ENCODE peak calls at places on chromosome 1, in ten cellular contexts. T is CD8-positive, alpha-beta T cell; M is breast epithelium; Z is lower lobe of right lung; E is heart right ventricle; W is PC-3; R is ascending aorta; H is adrenal gland; U is suprapubic skin; C is upper lobe of right lung. Q is an unnamed sample. For H3K4me1, the result is how much of the 10 kb centered on the place peaks cover.

GRCh38 chr1:19793360-19794046 is 6.2 kb downstream of the TMCO4 start:
- DNase-seq in T (no peak), M (no peak), Z (no peak), E (no peak), W (no peak), R (no peak), H (no peak), U (no peak), C (no peak), Q (no peak)

GRCh38 chr1:165050246-165050645 is 306.3 kb downstream of the LMX1A start:
- DNase-seq in T (no peak), M (no peak), Z (no peak), E (no peak), W (peak), R (no peak), H (no peak), U (no peak), C (no peak), Q (no peak)

GRCh38 chr1:234239515-234239914 is 133.7 kb upstream of the COA6 start:
- DNase-seq in T (no peak), M (no peak), Z (no peak), E (no peak), W (no peak), R (no peak), H (no peak), U (no peak), C (no peak), Q (no peak)

GRCh38 chr1:177921590-177921989 is 48.3 kb downstream of the SEC16B start:
- DNase-seq in T (no peak), M (no peak), Z (no peak), E (no peak), W (no peak), R (no peak), H (no peak), U (no peak), C (no peak), Q (no peak)

GRCh38 chr1:48469616-48470500 is 2.1 kb downstream of the SPATA6 start:
- DNase-seq in T (no peak), M (no peak), Z (peak), E (peak), W (peak), R (peak), H (peak), U (no peak), C (peak), Q (peak)

GRCh38 chr1:28374297-28374696 is 4.8 kb downstream of the PHACTR4 start:
- DNase-seq in T (no peak), M (no peak), Z (no peak), E (no peak), W (no peak), R (no peak), H (no peak), U (no peak), C (no peak), Q (no peak)

GRCh38 chr1:4963251-4963650 is 308.8 kb downstream of the AJAP1 start:
- DNase-seq in T (no peak), M (no peak), Z (no peak), E (no peak), W (peak), R (peak), H (peak), U (no peak), C (peak), Q (no peak)

GRCh38 chr1:208178091-208178529 is 66.1 kb downstream of the PLXNA2 start:
- DNase-seq in T (no peak), M (no peak), Z (peak), E (no peak), W (peak), R (no peak), H (no peak), U (no peak), C (peak), Q (no peak)

GRCh38 chr1:222240536-222241181 is 307.2 kb downstream of the HHIPL2 start:
- DNase-seq in T (no peak), M (no peak), Z (no peak), E (no peak), W (peak), R (no peak), H (no peak), U (no peak), C (no peak), Q (peak)

DNA sequence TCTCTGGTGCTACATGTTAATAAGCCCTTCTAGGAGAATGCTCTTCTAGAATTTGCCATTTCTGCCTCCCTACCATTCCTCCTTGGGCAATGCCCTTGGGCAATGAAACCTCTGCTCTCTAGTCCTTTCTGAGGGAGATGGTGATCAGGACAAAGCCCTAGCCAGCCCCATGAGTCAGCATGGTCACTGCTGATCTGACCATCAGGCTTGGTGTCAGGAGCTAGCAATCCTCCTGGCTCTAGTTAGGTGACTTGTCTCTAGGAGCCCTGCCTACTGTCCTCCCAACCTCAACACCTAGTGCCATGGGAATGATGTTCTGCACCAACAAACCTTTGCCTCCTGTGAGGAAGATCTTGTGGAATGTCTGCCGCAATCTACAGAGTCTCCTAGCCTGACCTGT is 89.8 kb downstream of the NMNAT2 start:
- DNase-seq in T (no peak), M (no peak), Z (no peak), E (no peak), W (no peak), R (no peak), H (no peak), U (no peak), C (no peak), Q (no peak)
- H3K4me1 ChIP-seq in T (under half), M (under half), Z (under half), E (under half), W (under half), R (under half), H (under half), U (under half), C (under half), Q (under half)

GRCh38 chr1:23576338-23577055 is 17.2 kb upstream of the ID3 start:
- DNase-seq in T (no peak), M (no peak), Z (no peak), E (no peak), W (no peak), R (no peak), H (no peak), U (no peak), C (no peak), Q (no peak)

GRCh38 chr1:23575226-23575810 is 16.0 kb upstream of the ID3 start:
- DNase-seq in T (no peak), M (no peak), Z (no peak), E (no peak), W (no peak), R (no peak), H (no peak), U (no peak), C (no peak), Q (no peak)

GRCh38 chr1:23578311-23578996 is 19.2 kb upstream of the ID3 start:
- DNase-seq in T (no peak), M (no peak), Z (no peak), E (no peak), W (no peak), R (no peak), H (no peak), U (no peak), C (no peak), Q (no peak)

GRCh38 chr1:23578997-23579363 is 19.7 kb upstream of the ID3 start:
- DNase-seq in T (no peak), M (no peak), Z (no peak), E (no peak), W (no peak), R (no peak), H (no peak), U (no peak), C (no peak), Q (no peak)

GRCh38 chr1:23577056-23577985 is 18.0 kb upstream of the ID3 start:
- DNase-seq in T (no peak), M (no peak), Z (no peak), E (peak), W (peak), R (peak), H (no peak), U (no peak), C (no peak), Q (peak)
- H3K4me1 ChIP-seq in T (half or more), M (under half), Z (under half), E (half or more), W (under half), R (under half), H (under half), U (under half), C (under half), Q (under half)

GRCh38 chr1:175178456-175178855 is 14.1 kb downstream of the KIAA0040 start:
- DNase-seq in T (no peak), M (no peak), Z (no peak), E (no peak), W (no peak), R (no peak), H (no peak), U (no peak), C (no peak), Q (no peak)

GRCh38 chr1:175182347-175182746 is 10.2 kb downstream of the KIAA0040 start:
- DNase-seq in T (no peak), M (no peak), Z (no peak), E (no peak), W (no peak), R (no peak), H (no peak), U (no peak), C (no peak), Q (no peak)

GRCh38 chr1:175183586-175183985 is 9.0 kb downstream of the KIAA0040 start:
- DNase-seq in T (no peak), M (no peak), Z (no peak), E (no peak), W (no peak), R (no peak), H (no peak), U (no peak), C (no peak), Q (no peak)

GRCh38 chr1:175178056-175178455 is 14.5 kb downstream of the KIAA0040 start:
- DNase-seq in T (no peak), M (no peak), Z (no peak), E (no peak), W (no peak), R (no peak), H (no peak), U (no peak), C (no peak), Q (peak)

GRCh38 chr1:175179837-175180590 is 12.6 kb downstream of the KIAA0040 start:
- DNase-seq in T (no peak), M (no peak), Z (no peak), E (no peak), W (peak), R (no peak), H (no peak), U (no peak), C (no peak), Q (no peak)
- H3K4me1 ChIP-seq in T (under half), M (under half), Z (half or more), E (under half), W (under half), R (under half), H (under half), U (under half), C (half or more), Q (under half)

GRCh38 chr1:204146309-204146708 is 5.5 kb downstream of the ETNK2 start:
- DNase-seq in T (no peak), M (no peak), Z (no peak), E (no peak), W (no peak), R (no peak), H (no peak), U (no peak), C (no peak), Q (no peak)
- H3K4me1 ChIP-seq in T (under half), M (under half), Z (under half), E (under half), W (under half), R (under half), H (under half), U (under half), C (under half), Q (under half)

Q was measured in cardiac muscle cell.